ENCODE peak calls at places on chromosome 16, in seven cellular contexts. Q is testis, R is fibroblast of lung, J is heart right ventricle, N is heart left ventricle, L is body of pancreas, U is HCT116. F is an unnamed sample.

GRCh38 chr16:70563571-70563970 is 40.0 kb downstream of the SF3B3 start:
- DNase-seq in U (no peak), J (no peak), Q (no peak), R (no peak), L (no peak), N (no peak), F (no peak)

GRCh38 chr16:49453983-49454382 is 80.4 kb downstream of the C16orf78 start:
- DNase-seq in R (no peak), J (no peak), L (no peak), U (peak; percentile 3), Q (peak; percentile 57), N (no peak), F (no peak)

GRCh38 chr16:24686678-24687077 is 42.8 kb upstream of the TNRC6A start:
- DNase-seq in Q (no peak), L (no peak), U (no peak), J (no peak), N (no peak), R (no peak), F (no peak)

GRCh38 chr16:68287276-68288251 is 23.2 kb downstream of the SLC7A6OS start:
- DNase-seq in J (peak; percentile 68), Q (peak; percentile 39), U (no peak), L (peak; percentile 43), N (peak; percentile 85), R (peak; percentile 76), F (no peak)

GRCh38 chr16:47244206-47244605 is 100.5 kb upstream of the NETO2 start:
- DNase-seq in L (no peak), J (no peak), U (no peak), R (no peak), N (no peak), Q (no peak), F (no peak)

GRCh38 chr16:29811896-29812665 is at the start of gene PRRT2:
- DNase-seq in R (peak; percentile 64), Q (peak; percentile 80), L (peak; percentile 45), N (peak; percentile 87), U (no peak), J (peak; percentile 68), F (peak; percentile 59)

GRCh38 chr16:9007177-9007794 is 43.6 kb upstream of the USP7 start:
- DNase-seq in R (peak; percentile 14), U (no peak), L (no peak), N (peak; percentile 42), Q (no peak), J (no peak), F (no peak)

GRCh38 chr16:83972256-83973008 is 4.4 kb downstream of the NECAB2 start:
- DNase-seq in J (no peak), U (no peak), L (no peak), N (peak; percentile 16), Q (no peak), R (no peak), F (no peak)

GRCh38 chr16:726438-727290 is at the start of the genes CCDC78 and HAGHL:
- DNase-seq in R (peak; percentile 24), N (peak; percentile 81), L (peak; percentile 58), J (peak; percentile 54), Q (peak; percentile 63), U (no peak), F (peak; percentile 85)

GRCh38 chr16:67296422-67296821 is 17.1 kb downstream of the PLEKHG4 start:
- DNase-seq in R (peak; percentile 94), N (no peak), J (no peak), U (no peak), Q (no peak), L (no peak), F (no peak)

GRCh38 chr16:74168445-74168844 is 128.2 kb upstream of the PSMD7 start:
- DNase-seq in L (no peak), Q (no peak), N (no peak), J (no peak), U (no peak), R (no peak), F (no peak)

GRCh38 chr16:74169687-74170522 is 126.7 kb upstream of the PSMD7 start:
- DNase-seq in U (no peak), Q (no peak), R (no peak), N (no peak), L (no peak), J (peak; percentile 32), F (no peak)
- H3K4me1 ChIP-seq in U (no peaks in the 10 kb centered on the region), Q (no peaks in the 10 kb centered on the region), R (no peaks in the 10 kb centered on the region), N (no peaks in the 10 kb centered on the region), L (no peaks in the 10 kb centered on the region), J (no peaks in the 10 kb centered on the region), F (peaks cover 6% of the 10 kb centered on the region)

GRCh38 chr16:87490091-87490798 is 2.6 kb downstream of the ZCCHC14 start:
- DNase-seq in J (no peak), R (no peak), N (no peak), Q (peak; percentile 28), U (no peak), L (no peak), F (no peak)
- H3K4me3 ChIP-seq in J (peak overlapping the region; percentile 53), R (peak overlapping the region; percentile 44), N (peak overlapping the region; percentile 51), Q (peak overlapping the region; percentile 29), U (no peak overlapping the region), L (peak overlapping the region; percentile 18), F (no peak overlapping the region)

GRCh38 chr16:22124583-22125284 is 32.4 kb downstream of the VWA3A start:
- DNase-seq in L (no peak), R (no peak), Q (no peak), N (no peak), U (no peak), J (no peak), F (no peak)

GRCh38 chr16:22120440-22120839 is 28.1 kb downstream of the VWA3A start:
- DNase-seq in R (no peak), N (no peak), U (no peak), Q (no peak), J (no peak), L (no peak), F (no peak)

GRCh38 chr16:22122239-22122638 is 29.9 kb downstream of the VWA3A start:
- DNase-seq in Q (no peak), R (no peak), J (no peak), L (no peak), N (no peak), U (no peak), F (no peak)

GRCh38 chr16:22123759-22124490 is 31.6 kb downstream of the VWA3A start:
- DNase-seq in R (no peak), J (no peak), U (no peak), Q (no peak), N (no peak), L (no peak), F (no peak)

DNA sequence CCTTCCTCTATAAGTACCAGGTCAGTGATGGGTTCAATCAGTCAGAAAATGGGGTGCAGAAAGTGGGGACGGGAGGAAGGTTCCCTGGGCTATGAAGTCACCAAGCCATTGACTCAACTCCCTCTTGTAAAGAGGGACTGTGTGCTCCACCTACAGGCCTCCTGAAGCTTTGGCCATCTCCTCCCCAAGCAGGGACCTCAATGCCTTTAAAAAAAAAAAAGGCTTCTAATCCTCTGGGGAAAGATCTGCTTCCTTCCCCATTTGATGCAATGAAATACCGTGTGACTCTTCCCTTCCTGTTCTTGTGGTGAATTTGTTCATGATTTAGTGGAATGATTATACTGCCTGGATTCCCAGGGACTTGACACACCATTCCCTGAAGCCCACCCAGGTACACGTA is 30.8 kb downstream of the VWA3A start:
- DNase-seq in J (no peak), R (no peak), N (no peak), Q (no peak), L (no peak), U (peak; percentile 2), F (no peak)
- TF ChIP-seq CTCF in J (no peak), R (no peak), N (no peak), Q (no peak), L (no peak), U (peak; percentile 35), F (no peak)

GRCh38 chr16:27334192-27334764 is 20.5 kb downstream of the IL4R start:
- DNase-seq in Q (no peak), R (no peak), J (no peak), N (no peak), L (no peak), U (no peak), F (no peak)

GRCh38 chr16:27333104-27333503 is 19.3 kb downstream of the IL4R start:
- DNase-seq in J (no peak), Q (no peak), U (no peak), R (no peak), N (no peak), L (no peak), F (no peak)

GRCh38 chr16:27333549-27333948 is 19.8 kb downstream of the IL4R start:
- DNase-seq in J (no peak), N (no peak), R (no peak), L (no peak), U (no peak), Q (no peak), F (no peak)

GRCh38 chr16:27330542-27330941 is 16.8 kb downstream of the IL4R start:
- DNase-seq in N (no peak), R (peak; percentile 94), U (no peak), J (peak; percentile 84), Q (no peak), L (no peak), F (no peak)

DNA sequence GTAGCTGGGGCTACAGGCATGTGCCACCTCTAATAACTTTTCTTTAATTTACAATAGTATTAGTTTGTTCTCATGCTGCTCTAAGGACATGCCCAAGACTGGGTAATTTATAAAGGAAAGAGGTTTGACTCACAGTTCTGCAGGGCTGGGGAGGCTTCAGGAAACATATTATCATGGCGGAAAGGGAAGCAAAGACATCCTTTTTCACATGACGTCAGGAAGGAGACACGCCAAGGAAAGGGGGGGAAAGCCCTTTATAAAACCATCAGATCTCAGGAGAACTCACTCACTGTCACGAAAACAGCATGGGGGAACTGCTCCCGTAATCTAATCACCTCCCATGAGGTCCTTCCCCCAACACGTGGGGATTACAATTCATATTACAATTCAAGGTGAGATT is 18.3 kb downstream of the IL4R start:
- DNase-seq in Q (no peak), N (no peak), J (peak; percentile 74), L (no peak), R (no peak), U (no peak), F (no peak)
- H3K4me1 ChIP-seq in Q (peaks cover 3% of the 10 kb centered on the region), N (peaks cover 15% of the 10 kb centered on the region), J (peaks cover 38% of the 10 kb centered on the region), L (peaks cover 8% of the 10 kb centered on the region), R (peaks cover 17% of the 10 kb centered on the region), U (peaks cover 18% of the 10 kb centered on the region), F (peaks cover 16% of the 10 kb centered on the region)